ENCODE peak calls at places on chromosomes 5 and 9, in four cellular contexts. W is HepG2, R is H1, P is K562. I is an unnamed sample.

GRCh38 chr9:1276474-1276873 is 226.3 kb downstream of the DMRT2 start:
- DNase-seq in W (no peak), R (no peak), P (no peak), I (no peak)

GRCh38 chr9:23769307-23769935 is 56.6 kb downstream of the ELAVL2 start:
- DNase-seq in P (no peak), W (no peak), R (no peak), I (no peak)

GRCh38 chr9:76218868-76219462 is 175.3 kb downstream of the RFK start:
- DNase-seq in W (no peak), R (no peak), P (no peak), I (no peak)

GRCh38 chr9:69411931-69412740 is 87.1 kb downstream of the ENTREP1 start:
- DNase-seq in R (no peak), P (no peak), W (no peak), I (no peak)

GRCh38 chr9:20408513-20408912 is 213.8 kb downstream of the MLLT3 start:
- DNase-seq in P (no peak), R (no peak), W (no peak), I (no peak)

GRCh38 chr5:56481147-56481997 is 248.2 kb upstream of the ANKRD55 start:
- DNase-seq in P (no peak), R (peak), W (peak), I (no peak)

GRCh38 chr5:163867324-163867723 is 361.9 kb downstream of the MAT2B start:
- DNase-seq in P (no peak), W (no peak), R (no peak), I (no peak)

GRCh38 chr5:65831276-65831675 is 95.1 kb upstream of the ERBIN start:
- DNase-seq in R (no peak), W (no peak), P (no peak), I (no peak)

GRCh38 chr5:93588586-93589347 is 5.7 kb downstream of the NR2F1 start:
- DNase-seq in W (no peak), P (no peak), R (no peak), I (no peak)

GRCh38 chr9:80233102-80233843 is 661.5 kb downstream of the TLE4 start:
- DNase-seq in R (no peak), P (no peak), W (no peak), I (no peak)

GRCh38 chr5:171365351-171365750 is 22.3 kb upstream of the NPM1 start:
- DNase-seq in W (peak), R (peak), P (peak), I (peak)

GRCh38 chr9:27433599-27434325 is 90.3 kb upstream of the IFNK start:
- DNase-seq in W (no peak), P (no peak), R (no peak), I (no peak)

GRCh38 chr9:91954841-91955471 is 4.9 kb upstream of the ROR2 start:
- DNase-seq in P (peak), R (peak), W (peak), I (peak)

GRCh38 chr5:57412010-57412409 is 70.6 kb downstream of the ACTBL2 start:
- DNase-seq in R (no peak), W (no peak), P (no peak), I (no peak)

GRCh38 chr9:69178583-69179011 is 4.5 kb downstream of the TJP2 start:
- DNase-seq in R (no peak), P (no peak), W (peak), I (peak)

GRCh38 chr5:79122963-79123362 is 11.4 kb downstream of the BHMT start:
- DNase-seq in W (no peak), R (no peak), P (no peak), I (no peak)

GRCh38 chr9:133874659-133875058 is 117.5 kb downstream of the VAV2 start:
- DNase-seq in R (no peak), P (no peak), W (no peak), I (no peak)

GRCh38 chr9:26260238-26260637 is 582.0 kb upstream of the TUSC1 start:
- DNase-seq in W (no peak), P (no peak), R (no peak), I (no peak)

GRCh38 chr5:142800776-142801494 is 30.8 kb downstream of the ARHGAP26 start:
- DNase-seq in W (no peak), R (no peak), P (no peak), I (no peak)

GRCh38 chr5:172939561-172939960 is 19.7 kb upstream of the RPL26L1 start:
- DNase-seq in W (no peak), P (no peak), R (no peak), I (no peak)

GRCh38 chr5:32710335-32710858 is 724 bp upstream of the NPR3 start:
- DNase-seq in W (no peak), P (no peak), R (peak), I (peak)

GRCh38 chr9:82331091-82331490 is 342.5 kb downstream of the SPATA31D1 start:
- DNase-seq in R (no peak), P (no peak), W (no peak), I (no peak)

GRCh38 chr5:146722361-146722779 is 156.2 kb downstream of the PPP2R2B start:
- DNase-seq in W (no peak), R (no peak), P (no peak), I (no peak)

GRCh38 chr5:179836225-179837019 is 15.7 kb downstream of the SQSTM1 start:
- DNase-seq in W (no peak), P (peak), R (no peak), I (no peak)

GRCh38 chr5:10541247-10541646 is 22.6 kb upstream of the ANKRD33B start:
- DNase-seq in W (no peak), R (no peak), P (no peak), I (no peak)

GRCh38 chr5:103674739-103675138 is 112.2 kb upstream of the NUDT12 start:
- DNase-seq in R (no peak), P (no peak), W (no peak), I (no peak)

GRCh38 chr5:176735383-176736265 is 74.7 kb upstream of the UNC5A start:
- DNase-seq in P (no peak), R (no peak), W (no peak), I (no peak)

GRCh38 chr9:126693428-126693931 is 79.8 kb downstream of the LMX1B start:
- DNase-seq in R (no peak), P (no peak), W (no peak), I (no peak)

GRCh38 chr5:170937072-170937471 is 75.3 kb downstream of the RANBP17 start:
- DNase-seq in W (no peak), P (no peak), R (no peak), I (no peak)

GRCh38 chr9:90046317-90046861 is 441.6 kb downstream of the GADD45G start:
- DNase-seq in P (no peak), W (no peak), R (peak), I (no peak)

GRCh38 chr5:171852255-171852681 is 66.7 kb downstream of the SMIM23 start:
- DNase-seq in W (no peak), P (peak), R (no peak), I (no peak)

GRCh38 chr5:78716221-78716620 is 67.6 kb upstream of the LHFPL2 start:
- DNase-seq in W (no peak), R (no peak), P (no peak), I (peak)

GRCh38 chr5:6837519-6838110 is 124.4 kb downstream of the TENT4A start:
- DNase-seq in R (peak), W (no peak), P (peak), I (peak)

GRCh38 chr5:172855597-172856292 is 21.7 kb downstream of the ERGIC1 start:
- DNase-seq in P (no peak), R (no peak), W (no peak), I (no peak)

GRCh38 chr5:53418844-53419243 is 61.6 kb upstream of the FST start:
- DNase-seq in R (no peak), W (no peak), P (no peak), I (no peak)
- TF ChIP-seq PHF8 in R (no peak), W (no peak), P (no peak), I (no peak)

GRCh38 chr5:42557689-42558088 is 134.4 kb downstream of the GHR start:
- DNase-seq in P (no peak), R (no peak), W (no peak), I (no peak)
- TF ChIP-seq PHF8 in P (no peak), R (no peak), W (no peak), I (no peak)

GRCh38 chr5:38780950-38781349 is 64.9 kb upstream of the OSMR start:
- DNase-seq in R (no peak), W (no peak), P (peak), I (peak)
- TF ChIP-seq PHF8 in R (no peak), W (no peak), P (no peak), I (no peak)

DNA sequence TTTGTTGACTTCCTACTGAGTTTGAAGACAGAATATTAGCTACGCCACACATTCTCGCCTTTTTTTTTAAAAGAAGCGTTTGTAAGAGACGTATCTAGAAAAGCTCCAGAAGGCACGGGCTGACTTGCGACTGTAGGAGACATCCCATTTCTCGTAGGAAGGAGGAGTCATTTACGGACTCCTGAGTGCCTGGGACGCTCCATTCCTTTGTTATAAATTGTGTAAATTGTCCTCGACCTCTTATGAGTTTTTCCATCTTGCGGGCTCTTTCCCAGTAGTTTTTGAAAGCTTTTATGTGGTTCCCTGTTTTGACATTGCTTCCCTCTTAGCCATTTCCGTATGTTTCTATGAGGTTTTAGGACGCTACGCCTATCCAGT is 1.0 kb downstream of the RABL6 start:
- DNase-seq in W (no peak), P (peak), R (no peak), I (no peak)
- TF ChIP-seq PHF8 in W (no peak), P (no peak), R (no peak), I (no peak)

GRCh38 chr9:113882181-113882580 is 6.1 kb downstream of the ZNF618 start:
- DNase-seq in P (peak), R (no peak), W (no peak), I (no peak)
- TF ChIP-seq PHF8 in P (no peak), R (no peak), W (no peak), I (no peak)

GRCh38 chr5:149600932-149601331 is 19.6 kb downstream of the ARHGEF37 start:
- DNase-seq in R (no peak), P (no peak), W (no peak), I (no peak)

GRCh38 chr5:149605354-149605997 is 24.2 kb downstream of the ARHGEF37 start:
- DNase-seq in W (no peak), P (no peak), R (no peak), I (no peak)

GRCh38 chr5:149604321-149604720 is 23.0 kb downstream of the ARHGEF37 start:
- DNase-seq in P (no peak), W (no peak), R (no peak), I (no peak)

GRCh38 chr5:149605998-149606721 is 24.9 kb downstream of the ARHGEF37 start:
- DNase-seq in R (no peak), W (no peak), P (peak), I (peak)

GRCh38 chr5:149603210-149603609 is 21.9 kb downstream of the ARHGEF37 start:
- DNase-seq in R (no peak), P (peak), W (no peak), I (no peak)
- TF ChIP-seq PHF8 in R (no peak), P (no peak), W (no peak), I (no peak)

DNA sequence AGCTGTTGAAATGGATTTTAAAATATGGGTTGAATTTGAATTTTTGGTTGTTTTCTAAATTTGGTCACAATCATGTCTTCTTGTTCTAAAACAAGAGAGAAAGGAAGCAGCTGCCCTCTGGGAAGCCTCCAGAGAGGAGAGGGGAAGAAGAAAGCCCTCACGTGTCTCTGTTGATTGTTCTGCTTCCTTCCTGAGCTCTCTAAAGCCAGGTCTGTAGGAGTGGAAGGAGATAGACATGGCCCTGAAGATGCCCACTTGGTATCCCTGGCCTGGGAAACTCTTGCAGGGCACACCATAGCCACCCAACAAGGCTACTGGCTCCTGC is 59.6 kb downstream of the GALNT12 start:
- DNase-seq in P (no peak), R (no peak), W (no peak), I (no peak)
- TF ChIP-seq PHF8 in P (no peak), R (no peak), W (no peak), I (no peak)